ENCODE peak calls at places on chromosome 20, in six cellular contexts. One of them, this sample, is unnamed.

GRCh38 chr20:7841967-7842301 is 98.3 kb downstream of the HAO1 start:
- DNase-seq in T-helper 2 cell: no peak
- DNase-seq in CD4-positive, alpha-beta T cell: no peak
- DNase-seq in activated T-helper 1 cell treated with anti-CD3 and anti-CD28 coated beads, Interleukin-2, amount 50 U/mL, for 16 hours: no peak
- DNase-seq in ELR: peak
- DNase-seq in activated CD8-positive, alpha-beta memory T cell treated with anti-CD3 and anti-CD28 coated beads for 1 hour: no peak
- DNase-seq in this sample: no peak

GRCh38 chr20:2139250-2139649 is 37.6 kb downstream of the STK35 start:
- DNase-seq in T-helper 2 cell: no peak
- DNase-seq in activated CD8-positive, alpha-beta memory T cell treated with anti-CD3 and anti-CD28 coated beads for 1 hour: no peak
- DNase-seq in activated T-helper 1 cell treated with anti-CD3 and anti-CD28 coated beads, Interleukin-2, amount 50 U/mL, for 16 hours: no peak
- DNase-seq in ELR: no peak
- DNase-seq in CD4-positive, alpha-beta T cell: no peak
- DNase-seq in this sample: no peak

GRCh38 chr20:1618479-1618878 is 1.3 kb downstream of the SIRPB1 start:
- DNase-seq in T-helper 2 cell: no peak
- DNase-seq in CD4-positive, alpha-beta T cell: no peak
- DNase-seq in activated CD8-positive, alpha-beta memory T cell treated with anti-CD3 and anti-CD28 coated beads for 1 hour: no peak
- DNase-seq in activated T-helper 1 cell treated with anti-CD3 and anti-CD28 coated beads, Interleukin-2, amount 50 U/mL, for 16 hours: no peak
- DNase-seq in ELR: no peak
- DNase-seq in this sample: no peak

GRCh38 chr20:25052255-25053206 is 5.4 kb downstream of the ACSS1 start:
- DNase-seq in ELR: no peak
- DNase-seq in T-helper 2 cell: no peak
- DNase-seq in activated T-helper 1 cell treated with anti-CD3 and anti-CD28 coated beads, Interleukin-2, amount 50 U/mL, for 16 hours: no peak
- DNase-seq in CD4-positive, alpha-beta T cell: no peak
- DNase-seq in activated CD8-positive, alpha-beta memory T cell treated with anti-CD3 and anti-CD28 coated beads for 1 hour: no peak
- DNase-seq in this sample: no peak

GRCh38 chr20:21739161-21739560 is 33.7 kb downstream of the PAX1 start:
- DNase-seq in activated T-helper 1 cell treated with anti-CD3 and anti-CD28 coated beads, Interleukin-2, amount 50 U/mL, for 16 hours: no peak
- DNase-seq in CD4-positive, alpha-beta T cell: no peak
- DNase-seq in ELR: no peak
- DNase-seq in T-helper 2 cell: no peak
- DNase-seq in activated CD8-positive, alpha-beta memory T cell treated with anti-CD3 and anti-CD28 coated beads for 1 hour: no peak
- DNase-seq in this sample: no peak

GRCh38 chr20:25136643-25137559 is 55.0 kb upstream of the VSX1 start:
- DNase-seq in CD4-positive, alpha-beta T cell: no peak
- DNase-seq in ELR: peak
- DNase-seq in activated CD8-positive, alpha-beta memory T cell treated with anti-CD3 and anti-CD28 coated beads for 1 hour: no peak
- DNase-seq in activated T-helper 1 cell treated with anti-CD3 and anti-CD28 coated beads, Interleukin-2, amount 50 U/mL, for 16 hours: no peak
- DNase-seq in T-helper 2 cell: no peak
- DNase-seq in this sample: no peak

GRCh38 chr20:49699200-49699992 is 14.3 kb downstream of the B4GALT5 start:
- DNase-seq in CD4-positive, alpha-beta T cell: no peak
- DNase-seq in T-helper 2 cell: no peak
- DNase-seq in activated CD8-positive, alpha-beta memory T cell treated with anti-CD3 and anti-CD28 coated beads for 1 hour: no peak
- DNase-seq in ELR: peak
- DNase-seq in activated T-helper 1 cell treated with anti-CD3 and anti-CD28 coated beads, Interleukin-2, amount 50 U/mL, for 16 hours: no peak
- DNase-seq in this sample: no peak

GRCh38 chr20:43955244-43956191 is 40.9 kb downstream of the TOX2 start:
- DNase-seq in ELR: peak
- DNase-seq in activated T-helper 1 cell treated with anti-CD3 and anti-CD28 coated beads, Interleukin-2, amount 50 U/mL, for 16 hours: peak
- DNase-seq in CD4-positive, alpha-beta T cell: peak
- DNase-seq in T-helper 2 cell: no peak
- DNase-seq in activated CD8-positive, alpha-beta memory T cell treated with anti-CD3 and anti-CD28 coated beads for 1 hour: peak
- DNase-seq in this sample: peak

GRCh38 chr20:43516251-43516824 is 8.8 kb downstream of the L3MBTL1 start:
- DNase-seq in T-helper 2 cell: no peak
- DNase-seq in ELR: no peak
- DNase-seq in activated CD8-positive, alpha-beta memory T cell treated with anti-CD3 and anti-CD28 coated beads for 1 hour: no peak
- DNase-seq in CD4-positive, alpha-beta T cell: no peak
- DNase-seq in activated T-helper 1 cell treated with anti-CD3 and anti-CD28 coated beads, Interleukin-2, amount 50 U/mL, for 16 hours: no peak
- DNase-seq in this sample: no peak

GRCh38 chr20:49583343-49583668 is 15.4 kb upstream of the PTGIS start:
- DNase-seq in activated CD8-positive, alpha-beta memory T cell treated with anti-CD3 and anti-CD28 coated beads for 1 hour: no peak
- DNase-seq in activated T-helper 1 cell treated with anti-CD3 and anti-CD28 coated beads, Interleukin-2, amount 50 U/mL, for 16 hours: no peak
- DNase-seq in CD4-positive, alpha-beta T cell: no peak
- DNase-seq in ELR: no peak
- DNase-seq in T-helper 2 cell: no peak
- DNase-seq in this sample: no peak

GRCh38 chr20:8724884-8725283 is 344.0 kb upstream of the PLCB4 start:
- DNase-seq in T-helper 2 cell: no peak
- DNase-seq in CD4-positive, alpha-beta T cell: no peak
- DNase-seq in activated CD8-positive, alpha-beta memory T cell treated with anti-CD3 and anti-CD28 coated beads for 1 hour: no peak
- DNase-seq in ELR: no peak
- DNase-seq in activated T-helper 1 cell treated with anti-CD3 and anti-CD28 coated beads, Interleukin-2, amount 50 U/mL, for 16 hours: no peak
- DNase-seq in this sample: no peak

GRCh38 chr20:34954905-34955231 is 738 bp downstream of the GSS start:
- DNase-seq in activated CD8-positive, alpha-beta memory T cell treated with anti-CD3 and anti-CD28 coated beads for 1 hour: no peak
- DNase-seq in T-helper 2 cell: no peak
- DNase-seq in activated T-helper 1 cell treated with anti-CD3 and anti-CD28 coated beads, Interleukin-2, amount 50 U/mL, for 16 hours: no peak
- DNase-seq in CD4-positive, alpha-beta T cell: no peak
- DNase-seq in ELR: peak
- DNase-seq in this sample: no peak

GRCh38 chr20:24986436-24987015 is 6.0 kb downstream of the APMAP start:
- DNase-seq in ELR: no peak
- DNase-seq in activated CD8-positive, alpha-beta memory T cell treated with anti-CD3 and anti-CD28 coated beads for 1 hour: no peak
- DNase-seq in T-helper 2 cell: no peak
- DNase-seq in activated T-helper 1 cell treated with anti-CD3 and anti-CD28 coated beads, Interleukin-2, amount 50 U/mL, for 16 hours: no peak
- DNase-seq in CD4-positive, alpha-beta T cell: no peak
- DNase-seq in this sample: no peak

GRCh38 chr20:22619272-22619671 is 34.9 kb upstream of the FOXA2 start:
- DNase-seq in T-helper 2 cell: no peak
- DNase-seq in activated CD8-positive, alpha-beta memory T cell treated with anti-CD3 and anti-CD28 coated beads for 1 hour: no peak
- DNase-seq in CD4-positive, alpha-beta T cell: no peak
- DNase-seq in ELR: no peak
- DNase-seq in activated T-helper 1 cell treated with anti-CD3 and anti-CD28 coated beads, Interleukin-2, amount 50 U/mL, for 16 hours: no peak
- DNase-seq in this sample: no peak

GRCh38 chr20:59064214-59064722 is 21.7 kb upstream of the PRELID3B start:
- DNase-seq in activated CD8-positive, alpha-beta memory T cell treated with anti-CD3 and anti-CD28 coated beads for 1 hour: no peak
- DNase-seq in T-helper 2 cell: no peak
- DNase-seq in ELR: no peak
- DNase-seq in activated T-helper 1 cell treated with anti-CD3 and anti-CD28 coated beads, Interleukin-2, amount 50 U/mL, for 16 hours: no peak
- DNase-seq in CD4-positive, alpha-beta T cell: no peak
- DNase-seq in this sample: no peak

GRCh38 chr20:58542411-58543095 is 27.4 kb upstream of the APCDD1L start:
- DNase-seq in CD4-positive, alpha-beta T cell: no peak
- DNase-seq in T-helper 2 cell: no peak
- DNase-seq in activated CD8-positive, alpha-beta memory T cell treated with anti-CD3 and anti-CD28 coated beads for 1 hour: no peak
- DNase-seq in ELR: peak
- DNase-seq in activated T-helper 1 cell treated with anti-CD3 and anti-CD28 coated beads, Interleukin-2, amount 50 U/mL, for 16 hours: no peak
- DNase-seq in this sample: peak

GRCh38 chr20:64024141-64024990 is 11.6 kb upstream of the C20orf204 start:
- DNase-seq in CD4-positive, alpha-beta T cell: no peak
- DNase-seq in activated T-helper 1 cell treated with anti-CD3 and anti-CD28 coated beads, Interleukin-2, amount 50 U/mL, for 16 hours: no peak
- DNase-seq in activated CD8-positive, alpha-beta memory T cell treated with anti-CD3 and anti-CD28 coated beads for 1 hour: no peak
- DNase-seq in ELR: no peak
- DNase-seq in T-helper 2 cell: no peak
- DNase-seq in this sample: no peak